ENCODE peak calls at places on chromosomes 5 and 9, in four cellular contexts. One of them, this sample, is unnamed.
A peak's percentile ranks its signal among the peaks of the same experiment; 100 is the strongest.

GRCh38 chr5:152532714-152533113 is 127.6 kb upstream of the NMUR2 start:
- DNase-seq in spleen: no peak
- DNase-seq in uterus: no peak
- DNase-seq in body of pancreas: no peak
- DNase-seq in this sample: peak; percentile 42

GRCh38 chr5:26553079-26553478 is 485.3 kb downstream of the CDH9 start:
- DNase-seq in spleen: no peak
- DNase-seq in uterus: no peak
- DNase-seq in body of pancreas: no peak
- DNase-seq in this sample: no peak

GRCh38 chr5:72418271-72418670 is 88.9 kb downstream of the ZNF366 start:
- DNase-seq in spleen: no peak
- DNase-seq in uterus: no peak
- DNase-seq in body of pancreas: no peak
- DNase-seq in this sample: no peak

GRCh38 chr5:126963822-126964375 is 66.5 kb downstream of the MARCHF3 start:
- DNase-seq in uterus: no peak
- DNase-seq in spleen: no peak
- DNase-seq in body of pancreas: no peak
- DNase-seq in this sample: no peak

GRCh38 chr5:162256711-162257110 is 189.1 kb downstream of the GABRG2 start:
- DNase-seq in uterus: no peak
- DNase-seq in spleen: no peak
- DNase-seq in body of pancreas: no peak
- DNase-seq in this sample: no peak

GRCh38 chr9:24652181-24652580 is 106.5 kb upstream of the IZUMO3 start:
- DNase-seq in spleen: no peak
- DNase-seq in uterus: no peak
- DNase-seq in body of pancreas: no peak
- DNase-seq in this sample: no peak

GRCh38 chr5:153601377-153601776 is 110.9 kb downstream of the GRIA1 start:
- DNase-seq in uterus: no peak
- DNase-seq in body of pancreas: no peak
- DNase-seq in spleen: no peak
- DNase-seq in this sample: no peak

GRCh38 chr9:76198336-76198735 is 195.9 kb downstream of the RFK start:
- DNase-seq in uterus: no peak
- DNase-seq in spleen: no peak
- DNase-seq in body of pancreas: no peak
- DNase-seq in this sample: no peak

GRCh38 chr5:124599048-124599973 is 147.1 kb downstream of the ZNF608 start:
- DNase-seq in body of pancreas: peak; percentile 77
- DNase-seq in uterus: no peak
- DNase-seq in spleen: no peak
- DNase-seq in this sample: no peak

GRCh38 chr5:161009194-161009593 is 157.2 kb upstream of the ATP10B start:
- DNase-seq in spleen: no peak
- DNase-seq in uterus: no peak
- DNase-seq in body of pancreas: no peak
- DNase-seq in this sample: no peak

GRCh38 chr5:140393738-140394137 is 7.9 kb upstream of the ANKHD1 start:
- DNase-seq in body of pancreas: no peak
- DNase-seq in spleen: no peak
- DNase-seq in uterus: no peak
- DNase-seq in this sample: no peak

GRCh38 chr5:132259061-132259851 is 1.8 kb downstream of the PDLIM4 start:
- DNase-seq in spleen: peak; percentile 73
- DNase-seq in uterus: peak; percentile 79
- DNase-seq in body of pancreas: no peak
- DNase-seq in this sample: no peak

GRCh38 chr9:91191443-91192378 is 170.0 kb downstream of the AUH start:
- DNase-seq in uterus: no peak
- DNase-seq in spleen: no peak
- DNase-seq in body of pancreas: no peak
- DNase-seq in this sample: no peak
- H3K27ac ChIP-seq in uterus: peak overlapping the region; percentile 100
- H3K27ac ChIP-seq in spleen: peak overlapping the region; percentile 95
- H3K27ac ChIP-seq in body of pancreas: peak overlapping the region; percentile 99
- H3K27ac ChIP-seq in this sample: peak overlapping the region; percentile 100

GRCh38 chr5:14440598-14441401 is 140.8 kb upstream of the OTULINL start:
- DNase-seq in body of pancreas: no peak
- DNase-seq in uterus: peak; percentile 74
- DNase-seq in spleen: no peak
- DNase-seq in this sample: no peak
- H3K27ac ChIP-seq in body of pancreas: peak overlapping the region; percentile 33
- H3K27ac ChIP-seq in uterus: peak overlapping the region; percentile 82
- H3K27ac ChIP-seq in spleen: peak overlapping the region; percentile 26
- H3K27ac ChIP-seq in this sample: no peak overlapping the region

GRCh38 chr9:21988056-21988990 is 5.9 kb downstream of the CDKN2A start:
- DNase-seq in body of pancreas: no peak
- DNase-seq in uterus: no peak
- DNase-seq in spleen: no peak
- DNase-seq in this sample: no peak
- H3K27ac ChIP-seq in body of pancreas: no peak overlapping the region
- H3K27ac ChIP-seq in uterus: no peak overlapping the region
- H3K27ac ChIP-seq in spleen: no peak overlapping the region
- H3K27ac ChIP-seq in this sample: no peak overlapping the region

DNA sequence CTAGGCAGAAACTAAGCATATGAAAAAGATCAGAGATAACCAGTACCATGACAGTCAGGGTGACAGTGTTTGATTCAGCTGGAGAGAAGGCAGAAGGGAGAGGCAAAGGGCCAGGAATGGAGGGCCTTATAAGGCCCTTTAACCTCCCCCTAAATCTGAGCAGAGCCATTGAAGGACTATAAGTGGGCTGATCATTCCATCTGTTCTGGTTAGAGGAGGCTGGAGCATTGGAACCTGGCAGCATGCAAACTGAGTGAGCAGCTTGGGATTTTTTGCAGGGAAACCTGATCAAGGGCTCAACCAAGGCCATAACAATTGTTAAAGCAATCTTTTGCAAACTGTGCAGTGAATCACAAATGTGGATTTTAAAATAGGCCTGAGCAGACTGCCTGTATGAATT is 174.5 kb upstream of the DAP start:
- DNase-seq in uterus: no peak
- DNase-seq in body of pancreas: no peak
- DNase-seq in spleen: no peak
- DNase-seq in this sample: no peak
- H3K27ac ChIP-seq in uterus: no peak overlapping the region
- H3K27ac ChIP-seq in body of pancreas: no peak overlapping the region
- H3K27ac ChIP-seq in spleen: no peak overlapping the region
- H3K27ac ChIP-seq in this sample: no peak overlapping the region

DNA sequence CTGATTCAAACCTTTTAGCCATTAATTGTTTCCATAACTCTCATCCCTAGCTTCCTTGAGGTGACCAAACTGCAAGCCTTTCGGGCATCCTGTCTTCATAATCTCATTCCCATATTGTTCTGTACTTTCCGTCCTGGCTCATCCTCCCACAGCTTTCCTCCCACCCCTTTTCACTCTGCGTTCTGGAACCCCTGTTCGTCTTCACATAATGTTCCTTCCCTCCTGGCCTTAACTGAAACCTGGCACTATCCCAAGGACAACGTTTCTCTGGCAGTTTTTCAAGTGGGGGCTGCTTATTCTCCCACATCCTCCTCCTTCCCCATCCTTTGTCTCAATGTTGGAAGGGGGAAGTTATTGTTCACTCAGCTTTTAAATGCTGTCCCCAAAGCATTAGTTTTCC is 1.5 kb downstream of the ZNF189 start:
- DNase-seq in body of pancreas: peak; percentile 46
- DNase-seq in uterus: no peak
- DNase-seq in spleen: no peak
- DNase-seq in this sample: no peak
- H3K27ac ChIP-seq in body of pancreas: peak overlapping the region; percentile 90
- H3K27ac ChIP-seq in uterus: no peak overlapping the region
- H3K27ac ChIP-seq in spleen: peak overlapping the region; percentile 95
- H3K27ac ChIP-seq in this sample: no peak overlapping the region

GRCh38 chr5:17694401-17694800 is 60.1 kb downstream of the TAF11L14 start:
- DNase-seq in spleen: no peak
- DNase-seq in body of pancreas: no peak
- DNase-seq in uterus: no peak
- DNase-seq in this sample: no peak

GRCh38 chr5:17696625-17697024 is 62.4 kb downstream of the TAF11L14 start:
- DNase-seq in body of pancreas: no peak
- DNase-seq in spleen: no peak
- DNase-seq in uterus: no peak
- DNase-seq in this sample: no peak

GRCh38 chr5:17694922-17695321 is 60.7 kb downstream of the TAF11L14 start:
- DNase-seq in spleen: no peak
- DNase-seq in uterus: no peak
- DNase-seq in body of pancreas: no peak
- DNase-seq in this sample: no peak

GRCh38 chr5:17691781-17692180 is 57.5 kb downstream of the TAF11L14 start:
- DNase-seq in uterus: no peak
- DNase-seq in spleen: no peak
- DNase-seq in body of pancreas: no peak
- DNase-seq in this sample: no peak
- H3K27ac ChIP-seq in uterus: no peak overlapping the region
- H3K27ac ChIP-seq in spleen: no peak overlapping the region
- H3K27ac ChIP-seq in body of pancreas: no peak overlapping the region
- H3K27ac ChIP-seq in this sample: no peak overlapping the region

GRCh38 chr5:115842952-115843351 is 1.2 kb downstream of the AP3S1 start:
- DNase-seq in uterus: no peak
- DNase-seq in body of pancreas: no peak
- DNase-seq in spleen: no peak
- DNase-seq in this sample: no peak
- H3K27ac ChIP-seq in uterus: no peak overlapping the region
- H3K27ac ChIP-seq in body of pancreas: peak overlapping the region; percentile 93
- H3K27ac ChIP-seq in spleen: peak overlapping the region; percentile 95
- H3K27ac ChIP-seq in this sample: peak overlapping the region; percentile 96

GRCh38 chr9:113933671-113934070 is 57.6 kb downstream of the ZNF618 start:
- DNase-seq in spleen: no peak
- DNase-seq in uterus: no peak
- DNase-seq in body of pancreas: peak; percentile 9
- DNase-seq in this sample: no peak

GRCh38 chr9:113930384-113930783 is 54.3 kb downstream of the ZNF618 start:
- DNase-seq in body of pancreas: no peak
- DNase-seq in spleen: no peak
- DNase-seq in uterus: no peak
- DNase-seq in this sample: no peak

GRCh38 chr9:113933188-113933587 is 57.1 kb downstream of the ZNF618 start:
- DNase-seq in body of pancreas: peak; percentile 10
- DNase-seq in spleen: no peak
- DNase-seq in uterus: no peak
- DNase-seq in this sample: no peak

GRCh38 chr9:113929634-113930092 is 53.6 kb downstream of the ZNF618 start:
- DNase-seq in body of pancreas: peak; percentile 6
- DNase-seq in spleen: no peak
- DNase-seq in uterus: no peak
- DNase-seq in this sample: no peak

DNA sequence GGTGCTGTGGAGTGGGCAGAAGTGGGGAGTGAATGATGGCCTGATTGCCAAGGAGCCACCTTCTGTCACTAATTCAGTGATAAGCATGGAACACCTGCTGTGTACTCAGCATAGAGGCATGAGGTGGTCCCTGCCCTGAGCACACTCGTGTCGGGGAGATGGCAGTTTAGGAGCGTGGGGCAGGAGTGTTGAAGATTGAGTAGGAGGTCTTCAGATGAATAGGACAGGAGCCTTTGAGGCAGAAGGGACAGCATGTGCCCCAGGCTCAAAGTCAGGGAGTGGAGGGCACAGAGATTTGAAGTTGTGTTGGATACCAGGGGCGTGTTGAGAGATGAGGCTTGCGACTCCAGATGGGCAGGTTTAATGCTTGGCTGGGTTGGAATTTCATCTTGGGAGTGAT is 55.0 kb downstream of the ZNF618 start:
- DNase-seq in body of pancreas: peak; percentile 5
- DNase-seq in uterus: no peak
- DNase-seq in spleen: no peak
- DNase-seq in this sample: no peak
- H3K27ac ChIP-seq in body of pancreas: no peak overlapping the region
- H3K27ac ChIP-seq in uterus: no peak overlapping the region
- H3K27ac ChIP-seq in spleen: no peak overlapping the region
- H3K27ac ChIP-seq in this sample: no peak overlapping the region

GRCh38 chr5:172452398-172453205 is 1.7 kb downstream of the SH3PXD2B start:
- DNase-seq in body of pancreas: no peak
- DNase-seq in spleen: peak; percentile 13
- DNase-seq in uterus: peak; percentile 64
- DNase-seq in this sample: peak; percentile 54
- H3K27ac ChIP-seq in body of pancreas: peak overlapping the region; percentile 63
- H3K27ac ChIP-seq in spleen: no peak overlapping the region
- H3K27ac ChIP-seq in uterus: peak overlapping the region; percentile 94
- H3K27ac ChIP-seq in this sample: peak overlapping the region; percentile 60